ENCODE peak calls at places on chromosomes 16 and 17, in four cellular contexts. V, E, R and O are unnamed samples.

GRCh38 chr17:36755586-36755985 is 154.2 kb downstream of the MRM1 start:
- DNase-seq in R (peak), E (peak), V (peak), O (peak)

GRCh38 chr16:86285938-86286921 is 224.1 kb upstream of the FOXF1 start:
- DNase-seq in V (no peak), E (no peak), R (no peak), O (no peak)

GRCh38 chr17:65697661-65698060 is 136.2 kb upstream of the AXIN2 start:
- DNase-seq in V (no peak), E (no peak), R (no peak), O (no peak)

GRCh38 chr17:63275318-63275967 is 170.7 kb downstream of the CYB561 start:
- DNase-seq in R (peak), E (peak), V (peak), O (no peak)

GRCh38 chr17:72887917-72888316 is 204.6 kb downstream of the SLC39A11 start:
- DNase-seq in E (no peak), R (no peak), V (no peak), O (no peak)

GRCh38 chr16:17387226-17387625 is 83.5 kb downstream of the XYLT1 start:
- DNase-seq in R (no peak), E (no peak), V (no peak), O (no peak)

GRCh38 chr17:45341389-45342158 is 24.8 kb upstream of the MAP3K14 start:
- DNase-seq in V (peak), R (peak), E (peak), O (peak)

GRCh38 chr17:5194346-5194745 is 2.7 kb upstream of the ZNF594 start:
- DNase-seq in V (no peak), E (no peak), R (no peak), O (no peak)

GRCh38 chr16:77422196-77422784 is 12.5 kb downstream of the ADAMTS18 start:
- DNase-seq in R (no peak), V (no peak), E (no peak), O (no peak)

GRCh38 chr16:58451945-58452401 is 48.0 kb upstream of the NDRG4 start:
- DNase-seq in E (no peak), V (peak), R (no peak), O (no peak)

GRCh38 chr16:57257455-57258070 is 12.5 kb downstream of the ARL2BP start:
- DNase-seq in E (no peak), V (no peak), R (no peak), O (no peak)

GRCh38 chr16:53848277-53848942 is 144.5 kb downstream of the FTO start:
- DNase-seq in R (no peak), V (peak), E (no peak), O (peak)

GRCh38 chr17:76738468-76738850 is 540 bp downstream of the MFSD11 start:
- DNase-seq in V (no peak), R (no peak), E (no peak), O (peak)

GRCh38 chr17:82297280-82297803 is 20.1 kb downstream of the CD7 start:
- DNase-seq in E (peak), R (no peak), V (no peak), O (peak)

GRCh38 chr16:20612551-20613470 is 36.6 kb upstream of the ACSM2B start:
- DNase-seq in V (no peak), E (no peak), R (no peak), O (no peak)

GRCh38 chr16:87918314-87918713 is 18.0 kb downstream of the CA5A start:
- DNase-seq in V (no peak), R (no peak), E (no peak), O (no peak)

GRCh38 chr16:72458035-72458434 is 286.1 kb upstream of the PMFBP1 start:
- DNase-seq in E (no peak), R (no peak), V (no peak), O (no peak)

GRCh38 chr17:58314706-58315015 is 13.9 kb downstream of the TSPOAP1 start:
- DNase-seq in E (no peak), V (no peak), R (no peak), O (peak)

GRCh38 chr17:61863801-61864126 is 436 bp upstream of the BRIP1 start:
- DNase-seq in V (no peak), R (no peak), E (no peak), O (peak)

GRCh38 chr16:85601730-85602401 is 11.3 kb upstream of the GSE1 start:
- DNase-seq in R (no peak), V (no peak), E (peak), O (no peak)

GRCh38 chr17:72273301-72274056 is 152.7 kb downstream of the SOX9 start:
- DNase-seq in R (no peak), V (no peak), E (no peak), O (no peak)

GRCh38 chr16:11679941-11680911 is 12.0 kb downstream of the SNN start:
- DNase-seq in E (no peak), V (no peak), R (no peak), O (no peak)

GRCh38 chr17:40538019-40538935 is 27.0 kb downstream of the CCR7 start:
- DNase-seq in E (no peak), V (no peak), R (no peak), O (no peak)

GRCh38 chr16:18969050-18969854 is 14.5 kb upstream of the TMC7 start:
- DNase-seq in R (peak), E (peak), V (peak), O (peak)

GRCh38 chr16:65375651-65376050 is 253.8 kb upstream of the CDH11 start:
- DNase-seq in R (no peak), E (no peak), V (no peak), O (no peak)

GRCh38 chr16:24538756-24539294 is 541 bp upstream of the RBBP6 start:
- DNase-seq in E (peak), R (no peak), V (peak), O (no peak)

GRCh38 chr17:9987779-9988585 is 82.9 kb upstream of the RCVRN start:
- DNase-seq in E (peak), V (peak), R (no peak), O (peak)

GRCh38 chr16:23950898-23951297 is 115.1 kb downstream of the PRKCB start:
- DNase-seq in E (no peak), R (no peak), V (no peak), O (no peak)

GRCh38 chr17:78597923-78598545 is 20.8 kb upstream of the DNAH17 start:
- DNase-seq in V (no peak), R (no peak), E (no peak), O (no peak)

GRCh38 chr17:16423226-16423872 is 8.0 kb downstream of the TRPV2 start:
- DNase-seq in V (no peak), E (peak), R (no peak), O (no peak)

GRCh38 chr16:85759136-85759535 is 8.2 kb upstream of the C16orf74 start:
- DNase-seq in R (no peak), V (no peak), E (no peak), O (no peak)

GRCh38 chr17:22517716-22518115 is 825.4 kb downstream of the KCNJ18 start:
- DNase-seq in E (peak), R (no peak), V (no peak), O (no peak)

GRCh38 chr17:81237591-81238489 is 1.0 kb downstream of the TEPSIN start:
- DNase-seq in E (no peak), V (no peak), R (no peak), O (no peak)

GRCh38 chr17:8300629-8301242 is 5.5 kb upstream of the SLC25A35 start:
- DNase-seq in V (peak), R (peak), E (peak), O (peak)

DNA sequence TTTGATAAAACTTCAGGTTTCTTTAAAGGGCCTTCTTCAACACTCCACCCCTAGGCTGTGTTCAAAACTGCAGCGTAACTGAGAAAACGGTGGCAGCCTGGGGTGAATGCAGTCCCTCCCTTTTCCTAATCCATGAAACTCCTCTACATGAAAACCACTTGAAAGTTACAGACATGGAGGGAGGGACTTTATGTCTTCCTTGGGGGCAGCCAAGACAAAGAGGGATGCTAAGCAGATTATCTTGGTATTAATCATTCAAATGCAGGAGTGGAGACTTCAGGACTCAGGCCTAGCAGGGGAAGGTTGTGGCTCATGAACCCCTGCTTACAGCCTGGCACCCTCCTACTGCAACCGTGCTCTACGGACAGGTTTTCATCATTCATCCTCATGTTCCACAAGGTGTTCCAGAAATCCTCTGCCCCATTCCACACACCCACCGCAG is 46.8 kb downstream of the RNF112 start:
- DNase-seq in V (no peak), R (no peak), E (no peak), O (no peak)
- TF ChIP-seq ELF1 in V (no peak), R (no peak), E (no peak), O (no peak)

GRCh38 chr17:18356624-18357023 is 6.7 kb downstream of the SHMT1 start:
- DNase-seq in E (no peak), R (no peak), V (no peak), O (no peak)
- TF ChIP-seq ELF1 in E (no peak), R (no peak), V (no peak), O (no peak)

GRCh38 chr16:30184430-30185140 is 1.2 kb downstream of the CORO1A start:
- DNase-seq in R (no peak), V (no peak), E (peak), O (peak)
- TF ChIP-seq ELF1 in R (no peak), V (no peak), E (no peak), O (no peak)

GRCh38 chr16:66924527-66925321 is 611 bp downstream of the RRAD start:
- DNase-seq in E (peak), R (no peak), V (no peak), O (peak)
- TF ChIP-seq ELF1 in E (no peak), R (no peak), V (no peak), O (no peak)

DNA sequence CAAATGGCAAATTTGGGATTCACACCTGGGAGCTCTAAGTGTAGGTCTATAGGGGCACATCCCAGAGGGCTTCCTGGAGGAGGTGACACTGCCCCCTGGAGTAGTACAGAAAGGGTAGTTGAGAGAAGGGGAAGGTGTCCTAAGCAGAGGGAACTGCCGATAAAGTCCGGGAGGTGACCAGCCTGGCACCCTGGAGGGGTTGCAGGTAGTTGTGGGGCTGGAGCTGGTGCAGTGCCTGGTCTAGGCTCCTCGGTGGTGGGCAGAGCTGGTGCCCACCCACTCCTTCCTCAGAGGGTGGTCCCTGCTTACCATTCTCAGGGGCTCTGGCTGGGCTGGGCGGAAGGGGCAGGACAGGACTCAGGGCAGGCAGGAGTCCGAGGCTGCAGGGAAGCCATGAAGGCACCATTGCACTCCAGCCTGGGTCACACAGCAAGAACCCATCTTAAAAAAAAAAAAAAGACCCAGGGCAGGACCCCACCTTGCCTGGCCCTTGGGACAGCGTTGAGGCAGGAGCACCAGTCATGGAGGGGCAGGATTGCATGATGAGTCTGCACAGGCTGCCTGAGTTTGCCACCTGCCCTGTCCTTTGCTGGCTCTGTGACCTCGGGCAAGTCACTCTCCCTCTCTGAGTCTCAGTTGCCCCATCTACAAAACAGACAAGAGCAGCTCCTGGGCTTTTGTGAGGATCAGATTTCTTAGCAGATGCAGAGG is 43.8 kb downstream of the LAT start:
- DNase-seq in R (no peak), E (no peak), V (no peak), O (no peak)
- TF ChIP-seq ELF1 in R (no peak), E (no peak), V (no peak), O (no peak)

DNA sequence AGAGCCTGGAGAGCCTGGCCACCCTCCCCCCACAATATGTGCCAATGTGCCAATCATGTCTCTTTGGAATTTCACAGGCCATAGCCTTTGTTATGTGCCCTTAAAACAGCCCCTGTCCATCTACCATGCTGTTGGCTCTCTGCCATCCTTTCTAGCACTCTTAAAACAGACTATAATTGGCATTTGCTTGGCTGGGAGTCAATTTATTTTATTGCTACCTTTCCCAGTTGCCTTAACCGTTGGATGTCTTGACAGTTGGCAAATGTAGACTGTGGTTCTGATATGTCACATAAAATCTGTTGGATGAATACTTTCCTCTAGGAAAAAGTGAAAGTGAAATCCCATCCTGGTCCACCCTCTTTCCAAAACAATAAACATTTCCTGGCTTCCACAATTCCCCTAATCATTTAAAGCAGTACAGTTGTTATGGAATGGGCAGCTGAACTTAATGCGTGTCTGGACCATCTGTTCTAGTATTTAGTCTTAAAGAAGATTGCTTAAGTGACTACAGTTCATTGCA is 394.0 kb downstream of the KCNJ2 start:
- DNase-seq in R (no peak), V (no peak), E (no peak), O (no peak)
- TF ChIP-seq ELF1 in R (no peak), V (no peak), E (no peak), O (no peak)

GRCh38 chr16:10552998-10553491 is 27.4 kb downstream of the EMP2 start:
- DNase-seq in V (no peak), R (no peak), E (peak), O (peak)
- TF ChIP-seq ELF1 in V (no peak), R (no peak), E (no peak), O (no peak)

DNA sequence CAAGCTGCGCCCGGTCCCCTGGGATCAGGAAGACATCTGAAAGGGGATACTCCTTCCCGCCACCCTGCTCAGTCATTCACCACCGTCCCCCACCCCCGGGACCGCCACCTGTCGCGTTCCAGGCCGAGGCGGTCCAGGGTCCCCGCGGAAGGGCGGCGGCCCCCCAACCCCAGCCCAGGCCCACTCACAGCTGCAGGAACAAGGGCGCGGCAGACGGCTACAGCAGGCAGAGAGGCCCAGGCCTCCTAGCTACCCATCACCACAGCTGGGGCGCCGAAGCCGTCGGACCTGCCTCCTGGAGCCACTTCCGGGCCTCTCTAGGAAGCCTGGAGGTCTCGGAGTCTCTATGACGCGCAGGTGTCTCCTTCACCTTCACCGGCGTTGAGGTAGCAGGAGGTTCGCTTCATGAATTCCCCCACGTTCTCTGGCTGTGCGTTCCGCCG is at the start of gene SDR42E1:
- DNase-seq in V (no peak), R (peak), E (no peak), O (no peak)
- TF ChIP-seq ELF1 in V (no peak), R (peak), E (peak), O (no peak)

GRCh38 chr16:48970216-48970615 is 311.4 kb downstream of the CBLN1 start:
- DNase-seq in E (no peak), V (no peak), R (no peak), O (no peak)

GRCh38 chr16:48972236-48972635 is 309.4 kb downstream of the CBLN1 start:
- DNase-seq in V (no peak), R (no peak), E (no peak), O (no peak)

GRCh38 chr16:48969611-48970010 is 312.0 kb downstream of the CBLN1 start:
- DNase-seq in R (no peak), E (no peak), V (no peak), O (no peak)

GRCh38 chr16:48971571-48972071 is 310.0 kb downstream of the CBLN1 start:
- DNase-seq in R (peak), V (no peak), E (no peak), O (no peak)
- TF ChIP-seq ELF1 in R (no peak), V (no peak), E (no peak), O (no peak)